ENCODE peak calls at places on chromosome X, in ten cellular contexts. P is GM06990; X is neural progenitor cell; I is GDM1; F is NCI-H345; W is T1000; Q is NCI-H2029; M is T-cell; O is activated CD4-positive, alpha-beta T cell treated with anti-CD3 and anti-CD28 coated beads, Interleukin-2, amount 10 ng/mL, durations not matched to agents 7 days and 5 days; A is T-helper 1 cell. G is an unnamed sample.

GRCh38 chrX:153388722-153389459 is 12.3 kb downstream of the PNMA6E start:
- DNase-seq in P (no peak), X (no peak), I (no peak), F (no peak), W (no peak), Q (no peak), M (no peak), O (no peak), A (no peak), G (no peak)

GRCh38 chrX:106901341-106901740 is 1.8 kb downstream of the RIPPLY1 start:
- DNase-seq in P (no peak), X (no peak), I (no peak), F (no peak), W (no peak), Q (no peak), M (no peak), O (no peak), A (no peak), G (no peak)

GRCh38 chrX:46547857-46548256 is 2.6 kb upstream of the ZNF674 start:
- DNase-seq in P (no peak), X (no peak), I (no peak), F (no peak), W (peak; percentile 16), Q (no peak), M (no peak), O (no peak), A (no peak), G (no peak)

GRCh38 chrX:35289952-35290351 is 347.4 kb downstream of the FAM47B start:
- DNase-seq in P (no peak), X (no peak), I (no peak), F (no peak), W (no peak), Q (no peak), M (no peak), O (no peak), A (no peak), G (no peak)

GRCh38 chrX:15418707-15419181 is 34.5 kb upstream of the VEGFD start:
- DNase-seq in P (no peak), X (no peak), I (no peak), F (no peak), W (no peak), Q (no peak), M (no peak), O (no peak), A (no peak), G (no peak)

GRCh38 chrX:34332336-34332735 is 200.2 kb upstream of the FAM47A start:
- DNase-seq in P (no peak), X (peak; percentile 27), I (no peak), F (no peak), W (no peak), Q (no peak), M (no peak), O (no peak), A (no peak), G (peak; percentile 12)

GRCh38 chrX:155434906-155435743 is 23.3 kb downstream of the F8A3 start:
- DNase-seq in P (no peak), X (no peak), I (no peak), F (no peak), W (no peak), Q (no peak), M (no peak), O (no peak), A (no peak), G (no peak)

GRCh38 chrX:17580529-17581155 is 156.7 kb upstream of the SCML1 start:
- DNase-seq in P (no peak), X (no peak), I (no peak), F (no peak), W (no peak), Q (no peak), M (no peak), O (no peak), A (no peak), G (no peak)

GRCh38 chrX:40130207-40130606 is 32.4 kb upstream of the BCOR start:
- DNase-seq in P (no peak), X (no peak), I (no peak), F (no peak), W (no peak), Q (no peak), M (no peak), O (no peak), A (no peak), G (no peak)

GRCh38 chrX:115892787-115893671 is 277.5 kb upstream of the AGTR2 start:
- DNase-seq in P (peak; percentile 75), X (peak; percentile 62), I (peak; percentile 79), F (peak; percentile 18), W (no peak), Q (peak; percentile 42), M (peak; percentile 49), O (no peak), A (no peak), G (peak; percentile 87)

GRCh38 chrX:8783100-8784098 is 17.8 kb downstream of the FAM9A start:
- DNase-seq in P (peak; percentile 37), X (peak; percentile 8), I (no peak), F (no peak), W (no peak), Q (no peak), M (peak; percentile 20), O (peak; percentile 35), A (no peak), G (peak; percentile 61)

GRCh38 chrX:22559506-22559905 is 286.8 kb downstream of the CBLL2 start:
- DNase-seq in P (no peak), X (no peak), I (no peak), F (no peak), W (no peak), Q (peak; percentile 10), M (no peak), O (no peak), A (no peak), G (no peak)

GRCh38 chrX:122094611-122095010 is 1047.2 kb downstream of the GLUD2 start:
- DNase-seq in P (no peak), X (no peak), I (no peak), F (no peak), W (peak; percentile 13), Q (no peak), M (no peak), O (no peak), A (no peak), G (peak; percentile 1)

GRCh38 chrX:47831788-47832187 is 4.9 kb upstream of the ZNF81 start:
- DNase-seq in P (peak; percentile 10), X (peak; percentile 28), I (peak; percentile 21), F (peak; percentile 58), W (peak; percentile 6), Q (peak; percentile 9), M (peak; percentile 49), O (peak; percentile 65), A (peak; percentile 20), G (peak; percentile 78)

GRCh38 chrX:12128017-12128416 is 10.3 kb upstream of the FRMPD4 start:
- DNase-seq in P (no peak), X (no peak), I (no peak), F (no peak), W (no peak), Q (no peak), M (no peak), O (no peak), A (no peak), G (peak; percentile 0)

GRCh38 chrX:1246816-1247215 is 21.8 kb upstream of the CSF2RA start:
- DNase-seq in P (peak; percentile 80), X (peak; percentile 72), I (peak; percentile 68), F (no peak), W (peak; percentile 37), Q (no peak), M (peak; percentile 58), O (peak; percentile 82), A (peak; percentile 61), G (peak; percentile 9)

GRCh38 chrX:85213792-85214530 is 29.6 kb downstream of the SATL1 start:
- DNase-seq in P (no peak), X (no peak), I (no peak), F (no peak), W (no peak), Q (no peak), M (no peak), O (no peak), A (no peak), G (no peak)

GRCh38 chrX:29641461-29641860 is 573.9 kb upstream of the MAGEB2 start:
- DNase-seq in P (no peak), X (no peak), I (no peak), F (no peak), W (no peak), Q (no peak), M (no peak), O (no peak), A (no peak), G (no peak)

GRCh38 chrX:149825424-149825823 is 43.7 kb downstream of the MAGEA9 start:
- DNase-seq in P (no peak), X (peak; percentile 43), I (no peak), F (peak; percentile 1), W (no peak), Q (peak; percentile 10), M (peak; percentile 39), O (peak; percentile 43), A (no peak), G (peak; percentile 69)

GRCh38 chrX:118976599-118977340 is 2.4 kb downstream of the LONRF3 start:
- DNase-seq in P (peak; percentile 18), X (no peak), I (no peak), F (peak; percentile 41), W (no peak), Q (no peak), M (no peak), O (no peak), A (peak; percentile 11), G (peak; percentile 81)

GRCh38 chrX:11430266-11430665 is 137.1 kb downstream of the AMELX start:
- DNase-seq in P (no peak), X (no peak), I (no peak), F (no peak), W (no peak), Q (no peak), M (no peak), O (no peak), A (no peak), G (no peak)

GRCh38 chrX:8139713-8140112 is 31.4 kb downstream of the VCX2 start:
- DNase-seq in P (no peak), X (no peak), I (no peak), F (no peak), W (no peak), Q (no peak), M (no peak), O (no peak), A (no peak), G (peak; percentile 31)

GRCh38 chrX:119880552-119881437 is 9.2 kb downstream of the NDUFA1 start:
- DNase-seq in P (peak; percentile 31), X (peak; percentile 52), I (peak; percentile 35), F (peak; percentile 27), W (no peak), Q (peak; percentile 7), M (peak; percentile 20), O (peak; percentile 43), A (peak; percentile 16), G (peak; percentile 84)

GRCh38 chrX:106946449-106946848 is 26.2 kb downstream of the CLDN2 start:
- DNase-seq in P (no peak), X (no peak), I (no peak), F (no peak), W (no peak), Q (no peak), M (no peak), O (no peak), A (no peak), G (no peak)

GRCh38 chrX:148270499-148270898 is 229.9 kb upstream of the AFF2 start:
- DNase-seq in P (no peak), X (no peak), I (no peak), F (no peak), W (no peak), Q (no peak), M (no peak), O (no peak), A (no peak), G (peak; percentile 5)

GRCh38 chrX:85995641-85996040 is 51.7 kb downstream of the CHM start:
- DNase-seq in P (no peak), X (no peak), I (no peak), F (no peak), W (no peak), Q (no peak), M (no peak), O (no peak), A (no peak), G (no peak)

GRCh38 chrX:67780694-67781109 is 236.9 kb downstream of the AR start:
- DNase-seq in P (no peak), X (no peak), I (peak; percentile 75), F (no peak), W (peak; percentile 65), Q (no peak), M (no peak), O (no peak), A (no peak), G (no peak)

GRCh38 chrX:46994096-46994495 is 81.9 kb downstream of the JADE3 start:
- DNase-seq in P (no peak), X (peak; percentile 5), I (no peak), F (no peak), W (no peak), Q (no peak), M (no peak), O (no peak), A (no peak), G (no peak)